ENCODE peak calls at places on chromosomes 16 and 17, in four cellular contexts. Q is HepG2, B is WTC11, K is K562. A is an unnamed sample.

GRCh38 chr16:85642762-85643281 is 29.7 kb downstream of the GSE1 start:
- DNase-seq in Q (no peak), B (no peak), K (no peak), A (no peak)

GRCh38 chr17:40538019-40538935 is 27.0 kb downstream of the CCR7 start:
- DNase-seq in Q (no peak), B (no peak), K (no peak), A (no peak)

GRCh38 chr16:10509534-10510025 is 70.8 kb downstream of the EMP2 start:
- DNase-seq in Q (peak; percentile 91), B (peak; percentile 56), K (peak; percentile 78), A (peak; percentile 70)

GRCh38 chr17:81033535-81034167 is 1.3 kb upstream of the BAIAP2 start:
- DNase-seq in Q (peak; percentile 44), B (no peak), K (no peak), A (no peak)

GRCh38 chr17:5331506-5331905 is 49.4 kb downstream of the RABEP1 start:
- DNase-seq in Q (no peak), B (no peak), K (no peak), A (no peak)

GRCh38 chr16:8882041-8882617 is at the start of gene LITAFD:
- DNase-seq in Q (no peak), B (no peak), K (no peak), A (no peak)

GRCh38 chr17:17153709-17154108 is 52.4 kb downstream of the PLD6 start:
- DNase-seq in Q (no peak), B (no peak), K (no peak), A (no peak)

GRCh38 chr16:31471241-31471874 is 594 bp upstream of the TGFB1I1 start:
- DNase-seq in Q (no peak), B (no peak), K (no peak), A (no peak)

GRCh38 chr17:2700491-2701141 is 10.9 kb downstream of the CLUH start:
- DNase-seq in Q (no peak), B (peak; percentile 8), K (no peak), A (no peak)

GRCh38 chr16:81748476-81749198 is 30.5 kb upstream of the PLCG2 start:
- DNase-seq in Q (no peak), B (no peak), K (no peak), A (peak; percentile 47)

GRCh38 chr17:43673516-43674323 is 12.0 kb upstream of the MEOX1 start:
- DNase-seq in Q (peak; percentile 67), B (peak; percentile 83), K (peak; percentile 72), A (no peak)

GRCh38 chr17:31564291-31564690 is 172.8 kb downstream of the RAB11FIP4 start:
- DNase-seq in Q (no peak), B (no peak), K (no peak), A (no peak)

GRCh38 chr16:30356401-30357084 is 1.4 kb upstream of the CD2BP2 start:
- DNase-seq in Q (no peak), B (no peak), K (no peak), A (no peak)

GRCh38 chr16:87560428-87561199 is 41.7 kb upstream of the JPH3 start:
- DNase-seq in Q (no peak), B (peak; percentile 93), K (peak; percentile 98), A (no peak)

GRCh38 chr17:80765241-80766022 is 220.8 kb downstream of the RPTOR start:
- DNase-seq in Q (no peak), B (no peak), K (no peak), A (no peak)

GRCh38 chr17:17362531-17362930 is 59.4 kb downstream of the NT5M start:
- DNase-seq in Q (no peak), B (no peak), K (no peak), A (no peak)

GRCh38 chr16:77374384-77374783 is 60.5 kb downstream of the ADAMTS18 start:
- DNase-seq in Q (no peak), B (no peak), K (no peak), A (no peak)

GRCh38 chr17:1365445-1366039 is 34.5 kb downstream of the YWHAE start:
- DNase-seq in Q (peak; percentile 70), B (peak; percentile 53), K (peak; percentile 40), A (peak; percentile 46)

GRCh38 chr17:62704381-62704971 is 77.0 kb downstream of the MRC2 start:
- DNase-seq in Q (no peak), B (peak; percentile 61), K (peak; percentile 43), A (no peak)

GRCh38 chr17:65564793-65565192 is 3.3 kb upstream of the AXIN2 start:
- DNase-seq in Q (peak; percentile 83), B (no peak), K (no peak), A (no peak)

GRCh38 chr16:23156946-23157460 is 7.8 kb upstream of the USP31 start:
- DNase-seq in Q (no peak), B (no peak), K (no peak), A (no peak)

GRCh38 chr16:46986896-46987295 is 13.4 kb upstream of the DNAJA2 start:
- DNase-seq in Q (no peak), B (no peak), K (no peak), A (no peak)

GRCh38 chr16:29720703-29721102 is 25.1 kb downstream of the C16orf54 start:
- DNase-seq in Q (peak; percentile 80), B (no peak), K (no peak), A (no peak)

GRCh38 chr17:65438708-65439294 is 122.6 kb downstream of the AXIN2 start:
- DNase-seq in Q (peak; percentile 83), B (no peak), K (no peak), A (no peak)

GRCh38 chr17:58232707-58233156 is 5.7 kb upstream of the LPO start:
- DNase-seq in Q (no peak), B (peak; percentile 16), K (peak; percentile 51), A (peak; percentile 87)

GRCh38 chr16:22022151-22022550 is 14.2 kb downstream of the MOSMO start:
- DNase-seq in Q (no peak), B (no peak), K (no peak), A (no peak)

DNA sequence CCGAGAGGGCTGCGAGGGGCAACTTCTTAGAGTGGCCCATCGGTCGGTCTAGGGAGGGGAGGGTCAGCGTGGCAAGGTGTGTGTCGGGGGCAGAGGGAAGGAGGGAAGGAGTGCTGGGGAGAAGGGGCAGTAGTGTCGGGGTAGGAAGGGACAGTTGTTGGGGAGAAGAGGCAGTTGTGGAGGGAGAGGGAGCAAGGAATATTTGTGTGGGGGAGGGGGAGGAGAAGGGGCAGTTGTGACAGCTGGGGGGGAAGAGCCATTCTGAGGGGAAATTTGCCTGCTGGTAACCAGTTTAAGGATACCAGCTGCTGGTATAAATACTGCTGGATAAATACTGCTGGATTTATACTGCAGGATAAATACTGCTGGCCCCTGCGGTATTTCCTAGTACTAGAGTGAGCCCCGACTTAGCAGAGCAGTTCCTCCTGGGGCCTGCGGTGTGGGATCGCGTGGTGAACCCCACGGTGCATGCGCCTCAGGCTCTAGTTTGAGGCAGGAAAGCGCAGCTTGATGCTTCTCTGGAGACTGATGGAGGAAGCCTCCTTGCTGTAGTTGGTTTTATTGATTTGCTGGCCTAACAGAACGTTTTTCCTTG is 309 bp downstream of the DNAH2 start:
- DNase-seq in Q (no peak), B (no peak), K (no peak), A (no peak)
- TF ChIP-seq TCF7 in Q (no peak), B (no peak), K (no peak), A (no peak)

GRCh38 chr17:83186751-83187421 is 107.5 kb downstream of the METRNL start:
- DNase-seq in Q (no peak), B (peak; percentile 4), K (no peak), A (no peak)
- TF ChIP-seq TCF7 in Q (no peak), B (no peak), K (no peak), A (no peak)

GRCh38 chr16:27359051-27359450 is 42.9 kb upstream of the IL21R start:
- DNase-seq in Q (no peak), B (no peak), K (no peak), A (no peak)
- TF ChIP-seq TCF7 in Q (no peak), B (no peak), K (no peak), A (no peak)

DNA sequence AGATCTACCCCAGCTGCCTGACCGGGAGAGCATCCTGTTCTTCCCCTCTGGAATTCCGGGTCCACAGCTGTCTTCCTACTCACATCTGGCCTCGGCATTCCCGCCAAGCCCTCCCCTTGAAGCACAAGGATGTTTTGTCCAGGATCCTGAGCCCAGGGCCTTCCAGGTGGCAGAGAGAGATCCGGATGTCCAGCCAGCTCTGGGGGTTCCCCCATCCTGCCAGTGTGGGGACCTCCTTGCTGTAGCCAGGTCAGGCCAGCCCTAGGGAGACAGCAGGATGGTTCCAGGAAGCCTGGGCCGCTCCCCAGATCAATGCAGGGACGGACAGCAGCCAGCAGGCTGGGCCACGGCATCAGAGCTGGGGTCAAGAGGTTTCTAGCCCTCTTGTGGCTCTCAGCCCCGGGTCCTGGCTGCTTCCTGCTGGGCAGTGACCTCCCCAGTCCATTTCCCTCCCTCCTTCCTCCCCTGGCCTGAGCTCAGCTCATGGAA is 55.3 kb downstream of the SOCS3 start:
- DNase-seq in Q (no peak), B (no peak), K (no peak), A (no peak)
- TF ChIP-seq TCF7 in Q (no peak), B (no peak), K (no peak), A (no peak)

GRCh38 chr16:49603956-49604355 is 230.4 kb downstream of the C16orf78 start:
- DNase-seq in Q (no peak), B (no peak), K (no peak), A (no peak)

GRCh38 chr16:49608801-49609200 is 235.2 kb downstream of the C16orf78 start:
- DNase-seq in Q (peak; percentile 39), B (no peak), K (no peak), A (no peak)

GRCh38 chr16:49605536-49606241 is 232.1 kb downstream of the C16orf78 start:
- DNase-seq in Q (no peak), B (no peak), K (no peak), A (no peak)

GRCh38 chr16:49604602-49605001 is 231.0 kb downstream of the C16orf78 start:
- DNase-seq in Q (no peak), B (no peak), K (no peak), A (no peak)

DNA sequence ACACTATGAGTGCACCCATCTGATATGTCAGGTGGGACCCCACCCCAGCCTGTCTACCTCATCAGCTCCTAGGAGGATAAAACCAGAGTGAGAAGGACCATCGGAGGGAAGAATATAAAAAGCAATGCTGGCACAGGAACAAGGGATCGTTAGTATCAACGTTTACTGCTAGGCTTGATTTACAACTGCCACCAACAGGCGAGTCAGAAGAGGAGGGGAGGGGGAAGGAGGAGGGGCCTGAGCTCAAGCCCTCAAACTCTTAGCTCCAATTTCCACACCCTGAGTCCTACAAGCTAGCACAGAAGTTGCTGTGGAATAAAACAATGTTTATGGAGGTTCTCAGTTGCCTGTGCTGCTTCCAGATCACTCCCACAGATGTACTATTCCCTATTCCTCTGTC is 234.5 kb downstream of the C16orf78 start:
- DNase-seq in Q (no peak), B (no peak), K (no peak), A (no peak)
- TF ChIP-seq TCF7 in Q (no peak), B (no peak), K (no peak), A (no peak)